ENCODE peak calls at places on chromosomes 16 and 17, in eight cellular contexts. F is Ammon's horn; Z is activated T-cell treated with anti-CD3 and anti-CD28 coated beads, Interleukin-2, amount 50 U/mL, for 1 hour; T is upper lobe of right lung; X is foreskin fibroblast; J is mesothelial cell of epicardium; A is effector memory CD4-positive, alpha-beta T cell; W is HS-5. U is an unnamed sample.
A peak's percentile ranks its signal among the peaks of the same experiment; 100 is the strongest.

GRCh38 chr16:3046506-3047386 is at the start of gene MMP25:
- DNase-seq in W (no peak), A (no peak), Z (no peak), X (no peak), J (no peak), T (no peak), F (no peak), U (no peak)

GRCh38 chr17:69430488-69430887 is 16.0 kb downstream of the MAP2K6 start:
- DNase-seq in T (no peak), J (no peak), A (no peak), F (no peak), Z (no peak), W (no peak), X (no peak), U (no peak)

GRCh38 chr17:19409066-19409465 is 2.0 kb upstream of the RNF112 start:
- DNase-seq in X (no peak), J (no peak), A (no peak), F (no peak), Z (no peak), T (no peak), W (no peak), U (no peak)

GRCh38 chr16:30366511-30366910 is 3.8 kb downstream of the TBC1D10B start:
- DNase-seq in Z (no peak), X (no peak), F (no peak), J (no peak), A (no peak), W (no peak), T (no peak), U (no peak)

GRCh38 chr17:48310748-48311213 is 119.2 kb downstream of the SKAP1 start:
- DNase-seq in X (no peak), Z (no peak), W (no peak), T (no peak), F (no peak), A (no peak), J (peak; percentile 72), U (no peak)

GRCh38 chr16:19691161-19691850 is 26.7 kb downstream of the KNOP1 start:
- DNase-seq in X (no peak), A (no peak), Z (no peak), F (peak; percentile 81), T (no peak), J (no peak), W (no peak), U (no peak)

GRCh38 chr17:74211141-74211928 is 2.0 kb upstream of the TTYH2 start:
- DNase-seq in W (no peak), Z (peak; percentile 27), T (no peak), A (no peak), X (peak; percentile 64), J (peak; percentile 48), F (no peak), U (no peak)

GRCh38 chr16:56780646-56781045 is 50.7 kb downstream of the NUP93 start:
- DNase-seq in W (no peak), T (no peak), A (no peak), J (no peak), F (no peak), Z (no peak), X (no peak), U (no peak)

U was measured in AG04449.